ENCODE peak calls at places on chromosomes 12 and 14, in four cellular contexts. One of them, this sample, is unnamed.

GRCh38 chr12:480831-481230 is 21.1 kb downstream of the B4GALNT3 start:
- DNase-seq in WTC11: no peak
- DNase-seq in EL: no peak
- DNase-seq in KG1: no peak
- DNase-seq in this sample: no peak

GRCh38 chr14:42374332-42374731 is 767.7 kb downstream of the LRFN5 start:
- DNase-seq in WTC11: no peak
- DNase-seq in KG1: no peak
- DNase-seq in EL: no peak
- DNase-seq in this sample: no peak

GRCh38 chr14:45526715-45527549 is 273.9 kb upstream of the MIS18BP1 start:
- DNase-seq in KG1: peak; percentile 3
- DNase-seq in EL: peak; percentile 39
- DNase-seq in WTC11: peak; percentile 51
- DNase-seq in this sample: no peak

GRCh38 chr12:71871116-71871515 is 31.6 kb downstream of the TBC1D15 start:
- DNase-seq in KG1: no peak
- DNase-seq in WTC11: no peak
- DNase-seq in EL: peak; percentile 55
- DNase-seq in this sample: no peak

GRCh38 chr14:55580401-55581010 is 499 bp downstream of the KTN1 start:
- DNase-seq in WTC11: peak; percentile 57
- DNase-seq in EL: peak; percentile 37
- DNase-seq in KG1: peak; percentile 41
- DNase-seq in this sample: peak; percentile 78

GRCh38 chr12:70317781-70318180 is 48.3 kb upstream of the KCNMB4 start:
- DNase-seq in EL: no peak
- DNase-seq in WTC11: no peak
- DNase-seq in KG1: no peak
- DNase-seq in this sample: no peak

GRCh38 chr14:52377940-52378339 is 63.8 kb downstream of the PTGER2 start:
- DNase-seq in WTC11: peak; percentile 59
- DNase-seq in KG1: no peak
- DNase-seq in EL: no peak
- DNase-seq in this sample: no peak

GRCh38 chr12:20629414-20630156 is 65.5 kb upstream of the SLCO1C1 start:
- DNase-seq in EL: peak; percentile 44
- DNase-seq in KG1: no peak
- DNase-seq in WTC11: no peak
- DNase-seq in this sample: no peak

GRCh38 chr12:57803317-57803893 is 15.1 kb downstream of the AVIL start:
- DNase-seq in KG1: no peak
- DNase-seq in EL: peak; percentile 61
- DNase-seq in WTC11: peak; percentile 75
- DNase-seq in this sample: no peak

GRCh38 chr12:103928736-103929050 is 1.5 kb upstream of the HSP90B1 start:
- DNase-seq in WTC11: no peak
- DNase-seq in EL: no peak
- DNase-seq in KG1: peak; percentile 73
- DNase-seq in this sample: no peak

GRCh38 chr14:31255286-31255685 is 47.7 kb upstream of the HECTD1 start:
- DNase-seq in KG1: no peak
- DNase-seq in WTC11: no peak
- DNase-seq in EL: no peak
- DNase-seq in this sample: no peak

GRCh38 chr14:38481939-38482678 is 226.2 kb upstream of the CLEC14A start:
- DNase-seq in EL: peak; percentile 27
- DNase-seq in KG1: no peak
- DNase-seq in WTC11: no peak
- DNase-seq in this sample: no peak

GRCh38 chr12:63098851-63099250 is 52.1 kb downstream of the AVPR1A start:
- DNase-seq in WTC11: no peak
- DNase-seq in KG1: no peak
- DNase-seq in EL: no peak
- DNase-seq in this sample: no peak

GRCh38 chr12:89345830-89346740 is 6.2 kb downstream of the DUSP6 start:
- DNase-seq in WTC11: peak; percentile 73
- DNase-seq in EL: peak; percentile 59
- DNase-seq in KG1: peak; percentile 97
- DNase-seq in this sample: peak; percentile 68

GRCh38 chr12:3882896-3883564 is 9.8 kb upstream of the PARP11 start:
- DNase-seq in WTC11: no peak
- DNase-seq in KG1: no peak
- DNase-seq in EL: peak; percentile 9
- DNase-seq in this sample: no peak

GRCh38 chr12:111462134-111462821 is 56.6 kb downstream of the SH2B3 start:
- DNase-seq in WTC11: no peak
- DNase-seq in EL: peak; percentile 76
- DNase-seq in KG1: no peak
- DNase-seq in this sample: no peak

GRCh38 chr14:73662439-73663056 is 17.8 kb downstream of the DNAL1 start:
- DNase-seq in WTC11: peak; percentile 24
- DNase-seq in EL: peak; percentile 97
- DNase-seq in KG1: no peak
- DNase-seq in this sample: no peak

GRCh38 chr12:56114084-56114483 is 2.3 kb upstream of the RPL41 start:
- DNase-seq in EL: no peak
- DNase-seq in KG1: no peak
- DNase-seq in WTC11: no peak
- DNase-seq in this sample: no peak

GRCh38 chr14:28102814-28103213 is 663.8 kb upstream of the FOXG1 start:
- DNase-seq in KG1: no peak
- DNase-seq in WTC11: no peak
- DNase-seq in EL: no peak
- DNase-seq in this sample: no peak

GRCh38 chr14:51394391-51394790 is 154.3 kb downstream of the TMX1 start:
- DNase-seq in WTC11: no peak
- DNase-seq in KG1: no peak
- DNase-seq in EL: peak; percentile 42
- DNase-seq in this sample: no peak

GRCh38 chr12:66002812-66003211 is 127.7 kb downstream of the LLPH start:
- DNase-seq in WTC11: no peak
- DNase-seq in KG1: no peak
- DNase-seq in EL: peak; percentile 20
- DNase-seq in this sample: no peak

GRCh38 chr12:91777268-91777997 is 368.2 kb downstream of the BTG1 start:
- DNase-seq in EL: peak; percentile 14
- DNase-seq in WTC11: no peak
- DNase-seq in KG1: no peak
- DNase-seq in this sample: no peak

GRCh38 chr14:23566782-23567185 is 807 bp downstream of the AP1G2 start:
- DNase-seq in EL: peak; percentile 32
- DNase-seq in KG1: no peak
- DNase-seq in WTC11: no peak
- DNase-seq in this sample: no peak

GRCh38 chr12:69570000-69570516 is 15.2 kb upstream of the CCT2 start:
- DNase-seq in WTC11: no peak
- DNase-seq in EL: peak; percentile 90
- DNase-seq in KG1: no peak
- DNase-seq in this sample: no peak

GRCh38 chr12:70080577-70080976 is 162.7 kb upstream of the CNOT2 start:
- DNase-seq in KG1: no peak
- DNase-seq in EL: no peak
- DNase-seq in WTC11: no peak
- DNase-seq in this sample: no peak

GRCh38 chr14:96648506-96649326 is 146.5 kb downstream of the PAPOLA start:
- DNase-seq in EL: no peak
- DNase-seq in WTC11: no peak
- DNase-seq in KG1: no peak
- DNase-seq in this sample: no peak

GRCh38 chr12:104370989-104371870 is 67.7 kb downstream of the EID3 start:
- DNase-seq in EL: peak; percentile 88
- DNase-seq in KG1: no peak
- DNase-seq in WTC11: peak; percentile 17
- DNase-seq in this sample: no peak

GRCh38 chr12:70252832-70253231 is 9.6 kb downstream of the CNOT2 start:
- DNase-seq in KG1: no peak
- DNase-seq in EL: no peak
- DNase-seq in WTC11: no peak
- DNase-seq in this sample: no peak

GRCh38 chr12:49428652-49429549 is 61.6 kb downstream of the SPATS2 start:
- DNase-seq in EL: peak; percentile 68
- DNase-seq in WTC11: no peak
- DNase-seq in KG1: no peak
- DNase-seq in this sample: no peak

GRCh38 chr12:57764662-57765002 is 2.2 kb downstream of the CYP27B1 start:
- DNase-seq in EL: no peak
- DNase-seq in WTC11: no peak
- DNase-seq in KG1: no peak
- DNase-seq in this sample: no peak

GRCh38 chr12:122421815-122422737 is at the start of gene CLIP1:
- DNase-seq in WTC11: peak; percentile 70
- DNase-seq in KG1: peak; percentile 38
- DNase-seq in EL: peak; percentile 83
- DNase-seq in this sample: peak; percentile 83

GRCh38 chr12:124391340-124392261 is 96.7 kb downstream of the RFLNA start:
- DNase-seq in KG1: peak; percentile 71
- DNase-seq in WTC11: no peak
- DNase-seq in EL: peak; percentile 79
- DNase-seq in this sample: no peak

GRCh38 chr12:47270782-47271664 is 191.3 kb upstream of the AMIGO2 start:
- DNase-seq in WTC11: no peak
- DNase-seq in EL: peak; percentile 93
- DNase-seq in KG1: no peak
- DNase-seq in this sample: no peak

GRCh38 chr14:68733086-68733621 is 59.7 kb downstream of the ZFP36L1 start:
- DNase-seq in WTC11: no peak
- DNase-seq in EL: no peak
- DNase-seq in KG1: peak; percentile 28
- DNase-seq in this sample: no peak